ENCODE peak calls at places on chromosomes 5 and 9, in eight cellular contexts. Q is fibroblast of mammary gland, P is lung, S is B cell, T is AG09309, L is WTC11, R is gastrocnemius medialis, A is nephron progenitor cell. D is an unnamed sample.

GRCh38 chr9:100066539-100066938 is 32.3 kb downstream of the ERP44 start:
- DNase-seq in S (peak), L (no peak), T (no peak), A (no peak), Q (peak), P (no peak), R (no peak), D (no peak)

GRCh38 chr5:151183451-151184245 is 26.1 kb upstream of the ANXA6 start:
- DNase-seq in T (no peak), A (no peak), L (no peak), P (no peak), Q (peak), R (no peak), S (no peak), D (no peak)

GRCh38 chr5:94908889-94909480 is 290.5 kb downstream of the SLF1 start:
- DNase-seq in A (peak), P (no peak), S (peak), R (no peak), Q (peak), L (no peak), T (no peak), D (no peak)

GRCh38 chr9:120909904-120910303 is 16.7 kb downstream of the TRAF1 start:
- DNase-seq in Q (no peak), R (no peak), P (no peak), L (no peak), T (no peak), S (no peak), A (no peak), D (no peak)

GRCh38 chr5:10030219-10030831 is 219.4 kb downstream of the ATPSCKMT start:
- DNase-seq in L (peak), S (no peak), T (no peak), Q (peak), R (no peak), A (peak), P (peak), D (no peak)

GRCh38 chr9:126773004-126773607 is 31.7 kb upstream of the ZBTB43 start:
- DNase-seq in T (no peak), L (peak), R (no peak), Q (peak), S (no peak), P (no peak), A (peak), D (no peak)

GRCh38 chr5:108303086-108303485 is 78.8 kb downstream of the FBXL17 start:
- DNase-seq in A (no peak), L (no peak), P (no peak), T (no peak), S (peak), Q (no peak), R (no peak), D (no peak)

GRCh38 chr9:129306318-129306973 is 128.4 kb upstream of the IER5L start:
- DNase-seq in P (no peak), T (no peak), R (peak), L (no peak), A (no peak), S (no peak), Q (no peak), D (no peak)

GRCh38 chr9:34456746-34457145 is 1.6 kb downstream of the FAM219A start:
- DNase-seq in S (no peak), R (no peak), L (no peak), A (no peak), T (no peak), Q (no peak), P (no peak), D (no peak)

GRCh38 chr5:168216989-168217388 is 74.5 kb upstream of the WWC1 start:
- DNase-seq in S (no peak), P (no peak), T (no peak), Q (no peak), A (no peak), R (no peak), L (no peak), D (no peak)

GRCh38 chr9:19203058-19203457 is 27.4 kb upstream of the DENND4C start:
- DNase-seq in P (no peak), T (no peak), A (no peak), Q (no peak), S (no peak), L (no peak), R (no peak), D (no peak)

GRCh38 chr9:128421474-128422010 is 885 bp downstream of the CERCAM start:
- DNase-seq in S (no peak), P (no peak), T (peak), Q (peak), L (no peak), R (no peak), A (no peak), D (no peak)

GRCh38 chr5:75611324-75612210 is at the start of gene ANKDD1B:
- DNase-seq in T (no peak), L (peak), R (no peak), P (no peak), A (peak), S (peak), Q (peak), D (peak)

GRCh38 chr9:69809304-69809863 is 11.2 kb upstream of the CFAP95 start:
- DNase-seq in R (no peak), A (no peak), T (no peak), Q (peak), S (no peak), P (no peak), L (peak), D (no peak)

GRCh38 chr9:87801013-87801412 is 75.1 kb downstream of the CTSL start:
- DNase-seq in Q (no peak), A (no peak), P (no peak), S (no peak), T (no peak), R (no peak), L (no peak), D (no peak)

GRCh38 chr5:135631356-135631755 is 52.6 kb upstream of the CXCL14 start:
- DNase-seq in A (no peak), T (no peak), P (peak), S (no peak), R (no peak), L (no peak), Q (no peak), D (no peak)

GRCh38 chr5:143044265-143044664 is 274.1 kb downstream of the ARHGAP26 start:
- DNase-seq in L (no peak), T (no peak), P (no peak), R (peak), Q (no peak), A (no peak), S (no peak), D (no peak)

GRCh38 chr5:54905942-54906537 is 79.4 kb downstream of the ESM1 start:
- DNase-seq in A (peak), L (peak), Q (peak), R (no peak), T (peak), P (peak), S (peak), D (peak)

GRCh38 chr9:19787672-19788071 is 1.2 kb downstream of the SLC24A2 start:
- DNase-seq in P (no peak), R (no peak), S (no peak), L (no peak), T (no peak), A (no peak), Q (no peak), D (no peak)

GRCh38 chr5:42022383-42022782 is 97.3 kb downstream of the FBXO4 start:
- DNase-seq in S (no peak), R (no peak), L (no peak), A (no peak), P (no peak), T (no peak), Q (peak), D (no peak)

GRCh38 chr5:159309689-159310433 is 20.4 kb downstream of the IL12B start:
- DNase-seq in S (no peak), L (no peak), A (no peak), T (no peak), P (no peak), R (no peak), Q (no peak), D (no peak)

GRCh38 chr5:23303433-23303832 is 204.0 kb upstream of the PRDM9 start:
- DNase-seq in Q (no peak), P (no peak), A (no peak), T (no peak), L (no peak), R (no peak), S (no peak), D (no peak)
- TF ChIP-seq CTCF in Q (peak), P (no peak), A (no peak), T (no peak), L (no peak), R (no peak), S (no peak), D (no peak)

GRCh38 chr5:36393656-36394438 is 92.1 kb upstream of the RANBP3L start:
- DNase-seq in A (no peak), Q (peak), L (no peak), T (no peak), S (no peak), P (no peak), R (no peak), D (no peak)

GRCh38 chr5:36396640-36397039 is 94.9 kb upstream of the RANBP3L start:
- DNase-seq in R (no peak), S (no peak), Q (peak), A (no peak), L (no peak), T (peak), P (no peak), D (no peak)

GRCh38 chr5:36402512-36402906 is 100.8 kb upstream of the RANBP3L start:
- DNase-seq in S (no peak), A (no peak), Q (peak), P (no peak), T (no peak), L (no peak), R (no peak), D (no peak)

GRCh38 chr5:36395260-36395659 is 93.6 kb upstream of the RANBP3L start:
- DNase-seq in S (no peak), T (no peak), L (no peak), P (no peak), R (no peak), A (no peak), Q (no peak), D (no peak)

DNA sequence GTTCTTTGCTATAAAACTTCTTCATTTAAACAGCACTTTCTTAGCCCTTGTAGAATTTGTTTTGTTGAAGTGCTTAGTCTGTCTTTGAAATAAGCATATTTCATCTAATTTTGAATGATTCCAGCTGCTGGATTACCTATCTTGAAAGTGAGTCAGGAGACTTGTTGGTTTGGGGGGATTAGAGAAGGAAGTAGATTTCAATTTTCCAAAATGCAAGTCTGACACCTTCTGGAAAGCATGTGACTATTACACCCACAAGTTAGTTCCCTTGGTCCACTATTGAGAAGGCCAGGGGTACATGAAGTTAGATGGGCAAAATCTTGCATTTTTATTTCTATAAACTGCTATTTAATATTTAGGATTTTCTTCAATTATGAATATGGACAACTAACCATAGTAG is 96.4 kb upstream of the RANBP3L start:
- DNase-seq in Q (peak), P (no peak), S (no peak), A (no peak), T (no peak), L (no peak), R (no peak), D (no peak)
- TF ChIP-seq CTCF in Q (peak), P (no peak), S (no peak), A (peak), T (peak), L (no peak), R (no peak), D (peak)

DNA sequence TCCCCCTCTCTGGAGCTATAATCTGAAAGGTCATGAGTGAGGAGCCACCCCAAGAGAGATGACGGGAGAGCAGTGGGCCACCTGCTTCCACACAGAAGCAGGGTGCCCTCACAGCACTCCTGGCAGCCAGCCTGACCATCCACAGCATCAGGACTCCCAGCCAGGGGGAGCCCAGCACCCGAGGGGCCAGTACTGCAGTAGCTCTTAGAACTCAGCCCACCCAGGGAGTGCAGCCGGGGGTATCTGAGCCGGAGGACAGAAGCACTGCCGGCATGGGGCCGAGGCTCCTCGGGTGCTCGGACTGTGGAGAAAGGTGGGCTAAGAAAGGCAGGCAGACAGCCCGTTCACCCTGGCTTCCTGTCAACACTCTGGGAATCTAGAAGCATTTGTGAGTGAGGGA is 25.7 kb upstream of the ASPN start:
- DNase-seq in R (no peak), Q (no peak), A (no peak), S (no peak), P (no peak), T (no peak), L (no peak), D (no peak)
- TF ChIP-seq CTCF in R (no peak), Q (peak), A (no peak), S (no peak), P (no peak), T (no peak), L (no peak), D (no peak)

GRCh38 chr9:23702311-23702922 is 123.6 kb downstream of the ELAVL2 start:
- DNase-seq in P (no peak), R (no peak), A (no peak), L (no peak), Q (no peak), T (no peak), S (no peak), D (no peak)
- TF ChIP-seq CTCF in P (no peak), R (no peak), A (no peak), L (no peak), Q (no peak), T (no peak), S (no peak), D (no peak)

GRCh38 chr9:85430659-85431370 is 310.9 kb downstream of the AGTPBP1 start:
- DNase-seq in R (no peak), L (no peak), Q (peak), P (no peak), A (no peak), S (no peak), T (no peak), D (no peak)

GRCh38 chr9:85421641-85422040 is 320.1 kb downstream of the AGTPBP1 start:
- DNase-seq in S (no peak), Q (no peak), L (no peak), T (no peak), P (no peak), R (no peak), A (no peak), D (no peak)

GRCh38 chr9:85427749-85428148 is 314.0 kb downstream of the AGTPBP1 start:
- DNase-seq in L (no peak), A (peak), Q (no peak), S (no peak), P (no peak), R (no peak), T (no peak), D (no peak)

GRCh38 chr9:85420750-85421149 is 321.0 kb downstream of the AGTPBP1 start:
- DNase-seq in T (no peak), R (no peak), A (peak), L (peak), Q (no peak), P (no peak), S (no peak), D (no peak)

GRCh38 chr9:85425153-85425611 is 316.6 kb downstream of the AGTPBP1 start:
- DNase-seq in S (peak), T (peak), P (peak), L (peak), A (peak), Q (peak), R (no peak), D (peak)
- TF ChIP-seq CTCF in S (peak), T (peak), P (peak), L (peak), A (peak), Q (peak), R (no peak), D (peak)

DNA sequence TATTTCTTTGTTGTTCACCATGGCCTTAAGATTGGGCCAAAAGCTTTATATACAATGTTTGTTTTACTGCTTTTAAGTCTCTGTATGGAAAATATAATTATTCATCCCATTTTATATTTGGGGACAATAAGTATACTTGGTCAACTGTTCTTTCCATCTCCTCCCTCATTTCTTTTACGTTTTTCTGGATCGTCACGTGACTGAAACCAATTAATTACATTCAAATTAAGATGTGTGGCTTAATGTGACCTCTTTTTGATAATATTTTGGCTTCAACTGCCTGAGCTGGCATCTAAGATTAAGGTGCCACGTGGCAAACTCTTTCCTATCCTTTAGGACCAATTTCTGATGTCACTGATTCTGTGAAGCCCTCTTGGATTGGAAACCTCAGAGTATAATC is 250.1 kb upstream of the SGCD start:
- DNase-seq in Q (no peak), L (no peak), R (no peak), T (no peak), S (no peak), P (no peak), A (no peak), D (no peak)
- TF ChIP-seq CTCF in Q (no peak), L (no peak), R (no peak), T (no peak), S (no peak), P (no peak), A (no peak), D (no peak)

DNA sequence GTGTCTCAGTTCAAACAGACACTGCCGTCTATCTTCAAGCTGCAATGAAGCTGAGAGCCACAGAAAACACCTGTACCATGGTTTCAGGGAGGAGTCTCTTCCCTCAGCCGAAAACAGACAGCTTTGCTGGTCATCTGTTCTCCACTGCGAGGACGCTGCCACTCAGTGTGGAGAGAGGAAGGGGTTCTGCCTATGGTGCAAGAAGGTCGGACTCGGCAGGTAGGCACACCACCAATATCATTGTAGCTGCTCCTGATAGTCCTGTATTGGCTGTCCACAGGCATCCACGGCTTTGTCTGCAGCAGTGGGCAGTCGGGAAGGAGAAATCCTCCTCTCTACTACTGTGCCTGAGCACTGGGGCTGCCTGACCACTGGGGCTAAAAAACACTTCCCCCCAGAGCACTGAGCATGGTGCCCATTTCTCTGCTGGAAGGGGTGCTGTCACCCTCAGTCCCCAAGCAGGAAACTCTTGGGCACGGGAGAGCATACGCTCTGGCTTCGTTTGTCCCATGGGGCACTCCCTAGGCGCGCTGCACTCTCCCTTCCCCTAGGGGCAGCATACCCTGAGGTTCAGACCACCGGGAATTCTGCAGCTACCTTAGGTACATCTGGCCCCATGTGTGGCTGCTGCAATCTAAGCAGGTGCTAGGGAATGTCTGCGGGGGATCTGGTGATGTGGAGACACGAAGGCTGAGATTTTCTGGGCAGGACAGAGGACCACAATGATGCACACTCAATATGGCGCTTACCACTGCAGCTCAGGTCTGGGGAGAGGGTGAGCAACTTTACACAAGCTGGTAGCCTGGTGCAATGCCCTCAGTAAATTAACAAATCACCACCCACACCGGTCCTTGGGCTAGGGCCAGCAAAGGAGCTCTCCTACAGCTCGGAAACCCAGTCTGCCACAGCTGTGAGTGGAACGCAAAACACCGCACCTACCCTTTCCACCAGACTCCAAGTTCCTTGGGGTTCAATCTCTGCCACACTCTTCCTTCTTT is 880.9 kb upstream of the SEMA6A start:
- DNase-seq in P (no peak), Q (no peak), R (no peak), T (no peak), A (no peak), L (peak), S (no peak), D (peak)
- TF ChIP-seq CTCF in P (no peak), Q (peak), R (no peak), T (peak), A (no peak), L (peak), S (no peak), D (peak)

GRCh38 chr9:93354451-93354850 is 97.0 kb upstream of the FAM120A start:
- DNase-seq in A (no peak), T (no peak), Q (no peak), R (no peak), P (no peak), S (no peak), L (no peak), D (no peak)
- TF ChIP-seq CTCF in A (no peak), T (no peak), Q (no peak), R (no peak), P (no peak), S (no peak), L (no peak), D (no peak)

DNA sequence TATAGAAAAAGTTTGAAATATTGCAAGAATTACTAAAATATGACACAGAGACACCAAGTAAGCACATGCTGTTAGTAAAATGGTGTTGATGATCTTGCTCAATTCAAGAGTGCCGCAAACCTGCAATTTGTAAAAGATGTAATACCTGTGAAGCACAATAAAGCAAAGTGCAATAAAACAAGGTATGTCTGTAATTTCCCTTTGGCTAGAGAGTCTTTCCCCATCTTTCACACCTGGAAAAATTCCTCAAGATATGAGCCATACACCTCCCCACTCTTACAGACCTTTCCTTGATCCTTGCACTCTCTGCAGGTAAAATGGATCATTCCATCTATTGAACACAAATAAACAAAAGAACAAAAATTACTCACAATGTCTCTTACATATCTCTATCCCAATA is 597.8 kb downstream of the EFNA5 start:
- DNase-seq in L (no peak), P (no peak), R (no peak), S (no peak), A (no peak), T (no peak), Q (no peak), D (no peak)
- TF ChIP-seq CTCF in L (no peak), P (no peak), R (no peak), S (no peak), A (no peak), T (no peak), Q (no peak), D (no peak)

D was measured in progenitor cell of endocrine pancreas.